ENCODE peak calls at places on chromosomes 7 and 10, in nine cellular contexts. C is hepatic stellate cell; M is OCI-LY7; L is activated T-cell treated with anti-CD3 and anti-CD28 coated beads for 1 hour; D is body of pancreas; W is glutamatergic neuron; Q is neural crest cell; X is germinal center; J is stimulated activated CD4-positive, alpha-beta T cell treated with anti-CD3 and anti-CD28 coated beads, Interleukin-1b, Interleukin-23, amount 100 ng/mL, for 24 hours. V is an unnamed sample.

GRCh38 chr10:67127441-67127840 is 201.6 kb downstream of the LRRTM3 start:
- DNase-seq in D (no peak), J (no peak), M (no peak), Q (no peak), X (no peak), W (no peak), L (no peak), C (no peak), V (no peak)

GRCh38 chr10:133354672-133355240 is 3.1 kb downstream of the FUOM start:
- DNase-seq in M (no peak), J (no peak), L (no peak), C (no peak), D (no peak), X (no peak), Q (no peak), W (no peak), V (no peak)

GRCh38 chr7:44279286-44279685 is 46.1 kb downstream of the CAMK2B start:
- DNase-seq in M (no peak), D (peak), C (no peak), Q (no peak), L (no peak), J (no peak), X (no peak), W (peak), V (no peak)

GRCh38 chr10:43737003-43737402 is 88.3 kb upstream of the ZNF32 start:
- DNase-seq in J (no peak), Q (no peak), W (no peak), C (no peak), D (no peak), M (no peak), L (no peak), X (no peak), V (no peak)

GRCh38 chr7:158527902-158528502 is 59.6 kb downstream of the PTPRN2 start:
- DNase-seq in M (no peak), L (no peak), D (no peak), Q (no peak), X (no peak), C (no peak), W (no peak), J (no peak), V (no peak)

GRCh38 chr7:142185069-142185468 is 72.8 kb downstream of the PRSS58 start:
- DNase-seq in C (no peak), X (no peak), M (no peak), Q (no peak), W (no peak), L (no peak), D (no peak), J (no peak), V (no peak)

GRCh38 chr7:25900245-25900644 is 251.8 kb upstream of the NFE2L3 start:
- DNase-seq in D (no peak), J (no peak), X (no peak), W (no peak), M (no peak), Q (no peak), L (no peak), C (no peak), V (no peak)

GRCh38 chr10:86139066-86139657 is 227.4 kb downstream of the GRID1 start:
- DNase-seq in L (no peak), Q (peak), W (peak), X (peak), D (peak), M (peak), J (peak), C (no peak), V (no peak)

GRCh38 chr10:33412261-33413092 is 78.0 kb upstream of the NRP1 start:
- DNase-seq in Q (no peak), C (peak), D (no peak), J (no peak), L (no peak), W (no peak), M (no peak), X (no peak), V (peak)

V was measured in H54.